ENCODE peak calls at places on chromosomes 2 and 18, in four cellular contexts. Q is GM12878, L is K562, P is GM12891. C is an unnamed sample.

GRCh38 chr2:236376566-236377244 is 112.5 kb upstream of the ASB18 start:
- DNase-seq in Q (no peak), L (no peak), P (no peak), C (no peak)

GRCh38 chr2:20400787-20401494 is 45.9 kb upstream of the RHOB start:
- DNase-seq in Q (no peak), L (no peak), P (no peak), C (no peak)

GRCh38 chr2:96530474-96531357 is 5.8 kb upstream of the ARID5A start:
- DNase-seq in Q (no peak), L (no peak), P (no peak), C (no peak)

GRCh38 chr2:240335061-240335460 is 100.4 kb upstream of the GPC1 start:
- DNase-seq in Q (no peak), L (no peak), P (no peak), C (no peak)

GRCh38 chr18:31120594-31120993 is 18.4 kb upstream of the DSC2 start:
- DNase-seq in Q (no peak), L (no peak), P (no peak), C (no peak)

GRCh38 chr2:146037334-146037870 is 1517.5 kb upstream of the ZEB2 start:
- DNase-seq in Q (no peak), L (no peak), P (no peak), C (no peak)

GRCh38 chr2:150109912-150110311 is 377.6 kb downstream of the RND3 start:
- DNase-seq in Q (no peak), L (no peak), P (no peak), C (no peak)

GRCh38 chr2:134320930-134321329 is 67.1 kb downstream of the MGAT5 start:
- DNase-seq in Q (no peak), L (no peak), P (no peak), C (no peak)

GRCh38 chr2:147345246-147345645 is 499.6 kb upstream of the ACVR2A start:
- DNase-seq in Q (no peak), L (no peak), P (no peak), C (no peak)

GRCh38 chr2:169997140-169997887 is 170.1 kb downstream of the UBR3 start:
- DNase-seq in Q (no peak), L (no peak), P (no peak), C (no peak)

GRCh38 chr18:77080283-77080682 is 52.3 kb downstream of the MBP start:
- DNase-seq in Q (peak; percentile 62), L (no peak), P (peak; percentile 44), C (no peak)

GRCh38 chr2:220147186-220147585 is 519.8 kb downstream of the SLC4A3 start:
- DNase-seq in Q (no peak), L (no peak), P (no peak), C (no peak)

GRCh38 chr18:22429564-22429963 is 11.8 kb upstream of the CTAGE1 start:
- DNase-seq in Q (no peak), L (no peak), P (no peak), C (no peak)

GRCh38 chr2:192236136-192236535 is 41.4 kb upstream of the TMEFF2 start:
- DNase-seq in Q (no peak), L (no peak), P (no peak), C (no peak)

GRCh38 chr2:190871539-190871938 is 9.1 kb upstream of the GLS start:
- DNase-seq in Q (no peak), L (no peak), P (no peak), C (no peak)

GRCh38 chr2:36357506-36358316 is 2.1 kb downstream of the CRIM1 start:
- DNase-seq in Q (no peak), L (no peak), P (no peak), C (no peak)

GRCh38 chr2:15634846-15635490 is 43.3 kb downstream of the DDX1 start:
- DNase-seq in Q (no peak), L (no peak), P (no peak), C (no peak)

GRCh38 chr2:177683473-177684069 is 291.0 kb downstream of the AGPS start:
- DNase-seq in Q (no peak), L (no peak), P (no peak), C (no peak)
- TF ChIP-seq SPI1 in Q (no peak), L (peak; percentile 23), P (no peak), C (no peak)

DNA sequence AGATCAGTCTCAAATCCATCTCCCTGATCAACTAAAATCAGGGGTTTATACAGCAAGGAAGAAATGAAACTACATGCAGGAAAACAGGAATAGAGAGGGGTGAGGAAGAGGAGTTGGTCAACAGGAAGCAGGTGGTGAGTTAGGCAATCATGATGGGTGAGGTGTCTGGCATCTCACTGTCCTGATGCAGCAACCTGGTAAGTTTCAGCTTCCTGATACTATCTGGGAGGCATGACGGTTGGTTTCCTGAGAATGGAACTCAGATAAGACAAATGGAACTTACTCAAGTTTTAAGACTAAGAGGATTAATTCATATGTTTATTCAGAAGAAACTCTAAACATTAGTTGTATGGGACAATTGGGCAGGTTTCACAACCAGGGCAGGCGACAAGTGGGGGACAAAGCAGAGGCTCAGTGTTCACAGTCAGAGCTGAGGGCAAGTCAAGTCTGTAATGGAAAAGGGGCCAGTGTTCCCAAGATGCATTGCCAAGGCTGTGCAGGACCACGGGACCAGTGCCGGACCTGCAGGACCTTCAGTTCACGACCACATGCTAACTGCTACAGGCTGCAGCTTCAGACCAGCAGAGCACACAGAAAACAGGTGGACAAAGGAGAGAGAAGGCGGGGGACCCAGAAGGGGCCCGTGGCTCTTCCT is 17.7 kb upstream of the GALM start:
- DNase-seq in Q (no peak), L (no peak), P (no peak), C (peak; percentile 94)
- TF ChIP-seq SPI1 in Q (no peak), L (no peak), P (peak; percentile 11), C (peak; percentile 83)

GRCh38 chr2:119647440-119648169 is 31.4 kb upstream of the TMEM177 start:
- DNase-seq in Q (peak; percentile 35), L (no peak), P (no peak), C (no peak)

GRCh38 chr2:119650971-119651370 is 28.0 kb upstream of the TMEM177 start:
- DNase-seq in Q (no peak), L (no peak), P (no peak), C (no peak)

GRCh38 chr2:119650206-119650605 is 28.8 kb upstream of the TMEM177 start:
- DNase-seq in Q (no peak), L (no peak), P (no peak), C (no peak)

GRCh38 chr2:119646149-119646548 is 32.9 kb upstream of the TMEM177 start:
- DNase-seq in Q (no peak), L (no peak), P (no peak), C (no peak)

GRCh38 chr2:119649364-119649917 is 29.6 kb upstream of the TMEM177 start:
- DNase-seq in Q (no peak), L (no peak), P (no peak), C (no peak)
- TF ChIP-seq SPI1 in Q (no peak), L (no peak), P (no peak), C (no peak)

DNA sequence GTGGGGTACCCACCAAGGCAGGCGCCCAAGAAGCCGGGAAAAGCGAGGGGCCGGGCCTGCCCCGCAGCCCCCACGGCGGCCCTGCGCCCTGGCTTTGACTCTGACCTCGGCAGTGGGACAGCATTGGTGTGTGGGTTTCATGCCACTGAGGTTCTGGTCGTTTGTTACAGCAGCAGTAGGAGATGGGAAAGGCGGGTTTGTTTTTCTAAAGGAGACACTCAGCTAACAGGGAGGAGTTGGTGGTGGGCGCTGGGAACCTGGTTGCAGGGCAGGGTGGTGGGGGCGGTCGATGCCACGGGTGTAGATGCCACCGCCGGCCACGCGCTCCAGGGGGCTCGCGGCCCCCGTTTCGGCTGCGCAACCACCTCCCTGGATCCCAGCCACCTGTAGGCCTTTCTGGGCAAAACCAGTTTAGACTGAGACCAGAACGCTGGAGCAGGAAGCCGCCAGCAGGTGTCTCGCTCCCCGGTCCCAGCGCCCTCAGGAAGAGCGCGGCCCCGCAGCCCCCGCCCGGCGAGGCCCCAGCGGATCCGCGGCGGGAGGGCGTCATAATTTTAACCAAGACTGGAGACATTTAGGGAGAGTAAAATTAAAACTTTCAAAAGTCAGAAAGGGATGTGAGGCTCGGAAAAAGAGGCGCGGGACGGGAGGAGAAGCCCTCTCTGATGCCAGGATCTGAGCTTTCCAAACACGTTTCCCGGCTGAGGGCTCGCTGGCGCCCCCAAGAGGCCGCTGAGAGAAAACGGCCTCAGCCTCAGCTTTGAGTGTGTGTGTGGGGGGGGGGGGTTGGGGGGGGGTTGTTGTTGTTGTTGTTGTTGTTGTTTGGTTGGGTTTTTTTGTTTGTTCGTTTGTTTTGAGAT is 17.4 kb downstream of the CIDEA start:
- DNase-seq in Q (peak; percentile 13), L (peak; percentile 88), P (peak; percentile 89), C (peak; percentile 69)
- TF ChIP-seq SPI1 in Q (no peak), L (no peak), P (no peak), C (no peak)